ENCODE peak calls at places on chromosomes 1 and 21, in five cellular contexts. P, S, Q, G and R are unnamed samples.

GRCh38 chr1:20634594-20635084 is 1.4 kb downstream of the PINK1 start:
- DNase-seq in S (no peak), Q (peak; percentile 60), P (peak; percentile 20), G (peak; percentile 56), R (peak; percentile 61)

GRCh38 chr1:75520028-75520427 is 90.9 kb downstream of the SLC44A5 start:
- DNase-seq in G (no peak), S (no peak), P (no peak), Q (no peak), R (no peak)

GRCh38 chr1:175463856-175464255 is 271.3 kb upstream of the KIAA0040 start:
- DNase-seq in P (no peak), Q (no peak), S (no peak), G (no peak), R (no peak)

GRCh38 chr1:97943354-97943753 is 22.5 kb upstream of the DPYD start:
- DNase-seq in Q (no peak), G (peak; percentile 94), P (no peak), S (no peak), R (peak; percentile 66)

GRCh38 chr1:32111040-32111628 is 3.3 kb downstream of the KPNA6 start:
- DNase-seq in Q (no peak), S (no peak), P (no peak), G (no peak), R (no peak)

GRCh38 chr1:64476251-64476952 is 6.5 kb downstream of the CACHD1 start:
- DNase-seq in Q (no peak), G (peak; percentile 94), P (no peak), S (no peak), R (peak; percentile 63)

GRCh38 chr1:199931666-199932377 is 95.7 kb upstream of the NR5A2 start:
- DNase-seq in G (peak; percentile 5), S (no peak), P (peak; percentile 30), Q (no peak), R (peak; percentile 29)

GRCh38 chr1:99531578-99532570 is 114.0 kb upstream of the PALMD start:
- DNase-seq in G (no peak), P (no peak), S (no peak), Q (no peak), R (no peak)

GRCh38 chr1:89965203-89965900 is 29.6 kb upstream of the ZNF326 start:
- DNase-seq in S (no peak), P (no peak), Q (no peak), G (peak; percentile 29), R (no peak)

GRCh38 chr21:28444131-28444530 is 548.5 kb downstream of the LTN1 start:
- DNase-seq in G (peak; percentile 73), P (no peak), S (no peak), Q (no peak), R (no peak)

GRCh38 chr1:39525366-39526165 is 34.1 kb downstream of the BMP8A start:
- DNase-seq in Q (peak; percentile 49), G (no peak), P (no peak), S (no peak), R (no peak)

GRCh38 chr1:218847966-218848365 is 325.7 kb upstream of the LYPLAL1 start:
- DNase-seq in S (no peak), G (no peak), P (no peak), Q (no peak), R (no peak)